ENCODE peak calls at places on chromosomes 16 and 17, in six cellular contexts. T is PC-9; S is HCT116; R is Peyer's patch; N is PC-3; W is CD8-positive, alpha-beta memory T cell. B is an unnamed sample.
A peak's percentile ranks its signal among the peaks of the same experiment; 100 is the strongest.

GRCh38 chr16:53087101-53087500 is 32.3 kb downstream of the CHD9 start:
- DNase-seq in R (no peak), S (no peak), W (no peak), N (no peak), T (no peak), B (no peak)

GRCh38 chr17:44543213-44543904 is 13.9 kb upstream of the FZD2 start:
- DNase-seq in T (peak; percentile 96), S (no peak), N (peak; percentile 95), W (no peak), R (no peak), B (peak; percentile 97)

GRCh38 chr17:34241062-34241461 is 14.0 kb upstream of the CCL2 start:
- DNase-seq in S (no peak), W (no peak), R (no peak), T (no peak), N (no peak), B (no peak)

GRCh38 chr16:16120382-16121184 is 102.7 kb downstream of the ABCC6 start:
- DNase-seq in T (no peak), R (no peak), W (no peak), N (no peak), S (no peak), B (no peak)

GRCh38 chr17:74442291-74442669 is 10.4 kb downstream of the GPRC5C start:
- DNase-seq in R (no peak), W (no peak), S (no peak), N (no peak), T (no peak), B (no peak)

GRCh38 chr16:84844049-84844350 is 24.2 kb downstream of the CRISPLD2 start:
- DNase-seq in S (no peak), W (no peak), N (no peak), R (no peak), T (no peak), B (no peak)

GRCh38 chr16:4852221-4852872 is 5.1 kb downstream of the UBN1 start:
- DNase-seq in T (peak; percentile 40), R (no peak), W (no peak), S (no peak), N (peak; percentile 56), B (no peak)

GRCh38 chr16:4381935-4382794 is 10.5 kb downstream of the VASN start:
- DNase-seq in T (no peak), S (no peak), W (no peak), N (no peak), R (no peak), B (no peak)

GRCh38 chr16:66222756-66223155 is 143.7 kb upstream of the CDH5 start:
- DNase-seq in N (no peak), T (no peak), W (no peak), R (no peak), S (no peak), B (no peak)

GRCh38 chr17:27985306-27985705 is 57.2 kb upstream of the NLK start:
- DNase-seq in T (no peak), W (no peak), S (no peak), R (no peak), N (no peak), B (no peak)

GRCh38 chr16:56269824-56270684 is 78.8 kb downstream of the GNAO1 start:
- DNase-seq in T (no peak), R (no peak), S (no peak), W (no peak), N (no peak), B (peak; percentile 84)

GRCh38 chr16:81451753-81452680 is 7.4 kb downstream of the CMIP start:
- DNase-seq in T (no peak), N (no peak), S (no peak), W (no peak), R (no peak), B (no peak)

GRCh38 chr16:81170824-81171223 is 67.7 kb upstream of the BCO1 start:
- DNase-seq in W (no peak), S (no peak), R (no peak), T (no peak), N (no peak), B (no peak)

GRCh38 chr17:10171581-10171981 is 26.8 kb downstream of the GAS7 start:
- DNase-seq in W (no peak), R (no peak), N (no peak), T (no peak), S (no peak), B (no peak)

GRCh38 chr17:40303009-40303657 is 5.8 kb upstream of the RARA start:
- DNase-seq in W (no peak), R (peak; percentile 64), S (peak; percentile 35), N (peak; percentile 65), T (peak; percentile 48), B (peak; percentile 76)

GRCh38 chr17:57761887-57762286 is 16.8 kb upstream of the CCDC182 start:
- DNase-seq in R (no peak), N (no peak), T (no peak), W (no peak), S (no peak), B (no peak)

GRCh38 chr16:9308300-9309209 is 217.1 kb downstream of the HAPSTR1 start:
- DNase-seq in S (no peak), N (no peak), T (no peak), R (no peak), W (no peak), B (no peak)

GRCh38 chr16:48829361-48829760 is 219.4 kb upstream of the N4BP1 start:
- DNase-seq in R (no peak), N (no peak), W (no peak), T (no peak), S (no peak), B (no peak)

GRCh38 chr17:81516439-81516838 is 3.8 kb upstream of the ACTG1 start:
- DNase-seq in S (no peak), N (no peak), R (no peak), W (no peak), T (no peak), B (no peak)
- H3K4me1 ChIP-seq in S (peaks cover 77% of the 10 kb centered on the region), N (peaks cover 47% of the 10 kb centered on the region), R (peaks cover 37% of the 10 kb centered on the region), W (peaks cover 38% of the 10 kb centered on the region), T (peaks cover 25% of the 10 kb centered on the region), B (peaks cover 61% of the 10 kb centered on the region)

GRCh38 chr17:68819465-68819864 is 135.7 kb downstream of the ABCA8 start:
- DNase-seq in R (no peak), W (no peak), N (no peak), S (no peak), T (no peak), B (no peak)

GRCh38 chr17:68820825-68821481 is 134.2 kb downstream of the ABCA8 start:
- DNase-seq in T (no peak), W (no peak), N (no peak), R (no peak), S (no peak), B (no peak)

GRCh38 chr17:68822752-68823289 is 132.4 kb downstream of the ABCA8 start:
- DNase-seq in R (no peak), S (no peak), N (no peak), W (no peak), T (no peak), B (no peak)

GRCh38 chr17:68820476-68820824 is 134.7 kb downstream of the ABCA8 start:
- DNase-seq in R (no peak), S (no peak), W (no peak), T (no peak), N (no peak), B (no peak)

GRCh38 chr17:68821860-68822693 is 133.1 kb downstream of the ABCA8 start:
- DNase-seq in R (no peak), W (no peak), T (peak; percentile 97), S (peak; percentile 97), N (peak; percentile 97), B (peak; percentile 65)
- H3K4me3 ChIP-seq in R (no peak overlapping the region), W (no peak overlapping the region), T (no peak overlapping the region), S (peak overlapping the region; percentile 33), N (no peak overlapping the region), B (no peak overlapping the region)

DNA sequence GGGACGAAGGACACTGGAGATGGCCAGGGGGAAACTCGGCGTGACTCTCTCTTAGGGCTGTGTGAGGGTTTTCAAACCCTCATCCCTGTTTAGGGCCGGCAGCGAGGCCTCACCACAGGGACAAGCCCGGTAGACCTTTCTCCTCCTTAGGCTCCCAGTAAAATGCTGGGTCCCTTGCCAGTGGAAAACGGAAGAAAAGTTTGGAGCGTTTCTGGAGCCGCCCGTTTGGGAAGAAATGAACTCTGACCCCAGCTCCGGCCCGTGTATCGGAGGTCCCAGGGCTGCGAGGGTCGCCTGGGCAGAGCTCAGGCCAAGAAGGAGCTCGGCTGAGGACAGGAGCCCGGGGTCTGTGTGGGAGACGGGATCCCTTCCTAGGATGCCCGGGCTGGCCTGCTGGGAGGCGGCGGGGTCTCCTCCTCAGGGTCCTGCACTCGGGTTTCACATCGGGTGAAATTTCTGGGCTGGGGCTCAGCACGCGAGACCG is 23.2 kb downstream of the ZNF213 start:
- DNase-seq in T (no peak), W (no peak), S (no peak), R (peak; percentile 32), N (peak; percentile 26), B (no peak)
- H3K4me1 ChIP-seq in T (no peaks in the 10 kb centered on the region), W (peaks cover 24% of the 10 kb centered on the region), S (peaks cover 54% of the 10 kb centered on the region), R (peaks cover 7% of the 10 kb centered on the region), N (no peaks in the 10 kb centered on the region), B (peaks cover 17% of the 10 kb centered on the region)

GRCh38 chr16:67517178-67517492 is 11.5 kb upstream of the RIPOR1 start:
- DNase-seq in W (no peak), R (peak; percentile 55), S (no peak), T (no peak), N (no peak), B (no peak)

GRCh38 chr16:67521095-67521804 is 7.4 kb upstream of the RIPOR1 start:
- DNase-seq in R (peak; percentile 98), S (peak; percentile 93), W (peak; percentile 96), N (peak; percentile 97), T (peak; percentile 82), B (peak; percentile 97)

GRCh38 chr16:67518676-67519075 is 10.0 kb upstream of the RIPOR1 start:
- DNase-seq in W (no peak), R (peak; percentile 56), T (no peak), N (no peak), S (no peak), B (no peak)

GRCh38 chr16:67516296-67517177 is 12.1 kb upstream of the RIPOR1 start:
- DNase-seq in N (peak; percentile 55), R (no peak), W (no peak), T (no peak), S (no peak), B (no peak)

DNA sequence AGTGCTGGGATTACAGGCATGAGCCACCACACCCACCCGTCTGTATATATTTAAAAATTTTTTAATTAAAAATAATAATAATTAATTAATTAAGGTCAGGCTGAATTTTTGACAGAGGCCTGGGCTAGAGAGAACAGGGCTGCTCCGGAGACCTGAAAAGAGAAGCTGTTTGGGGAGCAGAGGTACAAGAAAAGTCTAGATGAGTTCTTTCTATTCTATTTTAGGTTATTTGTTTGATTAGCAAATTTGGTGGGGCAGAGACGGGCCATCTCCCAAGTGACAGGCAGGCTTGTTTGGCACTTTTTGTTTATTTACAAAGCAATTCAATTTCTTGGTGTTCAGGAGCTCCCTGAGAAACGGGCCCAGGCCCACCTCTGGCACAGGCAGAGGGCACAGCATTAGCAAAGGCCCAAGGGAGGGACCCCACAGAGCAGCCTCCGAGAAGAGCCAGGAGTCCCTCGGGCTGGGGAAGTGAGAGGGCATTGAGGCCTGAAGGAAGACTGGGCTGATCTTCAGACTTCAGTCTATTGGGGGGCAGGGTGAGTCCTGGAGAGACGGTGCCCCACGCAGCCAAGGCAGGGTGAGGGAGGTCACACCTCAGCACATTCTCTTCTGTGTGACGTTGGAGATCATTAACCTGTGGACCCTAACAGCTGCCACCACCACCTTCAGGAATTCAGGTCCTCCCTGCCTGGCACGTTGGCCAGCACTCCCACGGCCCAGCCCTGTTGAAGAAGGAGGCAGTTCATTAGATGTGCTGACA is 10.8 kb upstream of the RIPOR1 start:
- DNase-seq in W (no peak), T (no peak), S (no peak), R (peak; percentile 79), N (no peak), B (no peak)
- H3K4me3 ChIP-seq in W (no peak overlapping the region), T (no peak overlapping the region), S (no peak overlapping the region), R (no peak overlapping the region), N (no peak overlapping the region), B (no peak overlapping the region)

B was measured in SJSA1.